ENCODE peak calls at places on chromosomes 7 and 10, in seven cellular contexts. W is H9, Q is mesendoderm, P is IMR-90, S is H1, V is trophoblast cell, O is mesenchymal stem cell. L is an unnamed sample.

GRCh38 chr10:69407621-69408301 is 9.0 kb downstream of the TACR2 start:
- DNase-seq in S (peak; percentile 65), V (no peak), P (no peak), O (no peak), W (peak; percentile 62), Q (peak; percentile 70), L (no peak)

GRCh38 chr7:78448915-78449314 is 650.3 kb downstream of the PHTF2 start:
- DNase-seq in S (no peak), V (peak; percentile 42), Q (no peak), W (no peak), O (no peak), P (no peak), L (no peak)

GRCh38 chr7:157966490-157966889 is 621.1 kb downstream of the PTPRN2 start:
- DNase-seq in O (no peak), Q (no peak), S (no peak), W (no peak), P (no peak), V (no peak), L (no peak)

GRCh38 chr10:89419548-89419947 is 5.2 kb downstream of the IFIT5 start:
- DNase-seq in V (no peak), S (no peak), P (peak; percentile 31), O (peak; percentile 38), W (no peak), Q (peak; percentile 31), L (no peak)

GRCh38 chr10:37488792-37489657 is 363.6 kb downstream of the ANKRD30A start:
- DNase-seq in W (no peak), Q (peak; percentile 7), S (no peak), P (no peak), O (no peak), V (peak; percentile 36), L (no peak)

GRCh38 chr7:22444181-22444966 is 55.6 kb downstream of the STEAP1B start:
- DNase-seq in S (no peak), V (no peak), W (no peak), Q (no peak), P (no peak), O (no peak), L (no peak)

GRCh38 chr7:73520673-73521635 is 1.1 kb downstream of the BAZ1B start:
- DNase-seq in P (peak; percentile 30), V (peak; percentile 45), Q (peak; percentile 69), W (no peak), S (no peak), O (peak; percentile 48), L (no peak)

GRCh38 chr10:28135258-28135657 is 136.4 kb upstream of the ODAD2 start:
- DNase-seq in Q (no peak), W (no peak), O (no peak), S (no peak), P (peak; percentile 16), V (no peak), L (no peak)

GRCh38 chr10:124117511-124117785 is 24.1 kb upstream of the CHST15 start:
- DNase-seq in Q (no peak), O (no peak), P (no peak), V (no peak), S (no peak), W (no peak), L (no peak)

GRCh38 chr10:131099028-131099427 is 212.5 kb downstream of the TCERG1L start:
- DNase-seq in W (no peak), P (no peak), O (no peak), V (peak; percentile 99), Q (no peak), S (no peak), L (no peak)

GRCh38 chr7:55019691-55020480 is 1.1 kb downstream of the EGFR start:
- DNase-seq in V (peak; percentile 42), P (no peak), S (peak; percentile 61), W (peak; percentile 45), O (peak; percentile 40), Q (peak; percentile 37), L (peak; percentile 17)

GRCh38 chr7:42085531-42085930 is 151.5 kb downstream of the GLI3 start:
- DNase-seq in W (no peak), O (no peak), V (no peak), S (no peak), P (no peak), Q (no peak), L (no peak)

GRCh38 chr10:73907841-73908517 is 3.0 kb upstream of the PLAU start:
- DNase-seq in W (no peak), V (peak; percentile 41), P (peak; percentile 61), O (peak; percentile 91), S (no peak), Q (no peak), L (no peak)

GRCh38 chr7:14902589-14902963 is at the start of gene DGKB:
- DNase-seq in O (peak; percentile 44), W (peak; percentile 61), V (no peak), Q (peak; percentile 57), P (peak; percentile 3), S (peak; percentile 67), L (peak; percentile 30)

GRCh38 chr10:127715782-127716378 is 21.1 kb upstream of the FOXI2 start:
- DNase-seq in O (peak; percentile 29), Q (no peak), P (no peak), W (no peak), V (peak; percentile 57), S (no peak), L (no peak)

DNA sequence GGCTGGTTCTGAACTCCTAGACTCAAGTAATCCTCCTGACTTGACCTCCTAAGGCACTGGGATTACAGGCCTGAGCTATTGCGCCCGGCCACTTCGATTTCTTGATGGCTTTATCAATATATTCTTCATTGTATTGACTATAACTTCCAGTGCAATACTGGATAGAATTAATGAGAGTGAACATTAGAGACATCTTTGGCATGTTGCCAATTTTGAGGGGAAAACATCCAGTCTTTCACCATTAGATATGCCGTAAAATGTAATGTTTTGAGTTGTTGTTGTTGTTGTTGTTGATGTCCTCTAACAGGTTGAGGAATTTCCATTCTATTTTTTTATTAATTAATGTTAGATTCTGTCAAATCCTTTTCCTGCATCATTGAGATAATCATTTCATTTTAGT is 578.9 kb downstream of the ZWINT start:
- DNase-seq in O (peak; percentile 1), P (no peak), V (no peak), Q (no peak), S (no peak), W (no peak), L (no peak)
- H2BK120ac ChIP-seq in O (no peak overlapping the region), P (no peak overlapping the region), V (no peak overlapping the region), Q (no peak overlapping the region), S (no peak overlapping the region), W (no peak overlapping the region), L (no peak overlapping the region)

GRCh38 chr7:111825046-111825445 is 262.8 kb upstream of the IMMP2L start:
- DNase-seq in W (no peak), P (no peak), O (no peak), Q (no peak), S (no peak), V (peak; percentile 48), L (no peak)

GRCh38 chr7:111833461-111833860 is 271.2 kb upstream of the IMMP2L start:
- DNase-seq in P (peak; percentile 11), S (no peak), V (no peak), O (no peak), Q (no peak), W (no peak), L (no peak)

GRCh38 chr7:111829221-111829620 is 266.9 kb upstream of the IMMP2L start:
- DNase-seq in P (no peak), O (no peak), W (no peak), S (no peak), V (no peak), Q (no peak), L (no peak)

GRCh38 chr7:111832159-111832558 is 269.9 kb upstream of the IMMP2L start:
- DNase-seq in W (no peak), O (no peak), V (no peak), P (no peak), S (no peak), Q (no peak), L (no peak)

DNA sequence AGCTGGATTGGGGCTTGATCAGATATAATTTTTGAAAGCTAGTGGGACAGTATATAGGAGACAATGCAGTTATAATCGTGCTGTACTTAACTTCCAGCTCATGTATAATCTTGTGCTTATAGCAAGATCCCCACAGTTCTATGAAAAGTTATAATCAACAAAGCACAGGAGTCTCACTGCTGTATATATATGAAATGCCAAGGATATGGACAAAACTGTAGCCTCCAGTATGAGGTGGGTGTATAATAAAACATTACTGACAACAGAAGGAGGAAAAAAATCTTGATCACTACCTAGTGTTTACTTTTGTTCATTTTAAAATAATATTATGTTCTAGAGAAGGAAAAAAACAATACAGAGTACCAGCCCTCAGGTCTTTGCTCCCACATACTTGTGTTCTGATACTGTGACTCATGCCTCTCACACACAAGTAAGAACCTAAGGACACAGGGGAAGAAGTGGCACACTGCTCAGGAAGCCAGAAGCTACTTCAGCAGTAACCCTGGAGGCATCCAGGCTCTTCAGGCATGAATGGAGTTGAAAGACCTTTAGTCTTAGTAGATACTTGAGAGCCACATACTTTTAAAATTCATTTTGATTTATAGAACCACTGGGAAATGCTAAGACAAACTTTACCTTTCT is 265.7 kb upstream of the IMMP2L start:
- DNase-seq in V (no peak), W (no peak), Q (no peak), P (peak; percentile 68), O (peak; percentile 26), S (no peak), L (no peak)
- H3K27ac ChIP-seq in V (no peak overlapping the region), W (no peak overlapping the region), Q (no peak overlapping the region), P (no peak overlapping the region), O (no peak overlapping the region), S (no peak overlapping the region), L (no peak overlapping the region)

DNA sequence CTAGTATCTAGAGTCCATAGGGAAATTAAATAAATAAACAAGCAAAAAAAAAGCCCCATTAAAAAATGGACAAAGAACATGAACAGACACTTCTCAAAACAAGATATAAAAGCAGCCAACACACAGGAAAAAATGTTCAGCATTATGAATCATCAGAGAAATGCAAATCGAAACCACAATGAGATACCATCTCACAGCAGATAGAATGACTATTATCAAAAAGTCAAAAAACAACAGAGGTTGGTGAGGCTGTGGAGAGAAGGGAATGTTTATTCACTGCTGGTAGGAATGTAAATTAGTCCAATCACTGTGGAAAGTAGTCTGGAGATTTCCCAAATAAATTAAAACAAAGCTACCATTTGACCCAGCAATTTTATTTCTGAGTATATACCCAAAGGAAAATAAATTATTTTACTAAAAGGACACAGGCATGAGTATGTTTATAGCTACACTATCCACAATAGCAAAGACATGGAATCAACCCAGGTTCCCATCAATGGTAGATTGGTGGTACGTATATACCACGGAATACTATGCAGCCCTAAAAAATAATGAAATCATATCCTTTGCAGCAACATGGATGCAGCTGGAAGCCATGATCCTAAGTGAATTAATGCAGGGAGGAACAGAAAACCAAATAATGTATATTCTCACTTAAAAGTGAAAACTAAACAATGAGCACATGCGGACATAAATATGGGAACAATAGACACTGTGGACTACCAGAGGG is 366.5 kb upstream of the SEMA3C start:
- DNase-seq in S (no peak), P (peak; percentile 87), V (peak; percentile 42), W (no peak), Q (no peak), O (peak; percentile 76), L (no peak)
- H3K4me2 ChIP-seq in S (no peak overlapping the region), P (no peak overlapping the region), V (no peak overlapping the region), W (no peak overlapping the region), Q (no peak overlapping the region), O (no peak overlapping the region), L (no peak overlapping the region)

DNA sequence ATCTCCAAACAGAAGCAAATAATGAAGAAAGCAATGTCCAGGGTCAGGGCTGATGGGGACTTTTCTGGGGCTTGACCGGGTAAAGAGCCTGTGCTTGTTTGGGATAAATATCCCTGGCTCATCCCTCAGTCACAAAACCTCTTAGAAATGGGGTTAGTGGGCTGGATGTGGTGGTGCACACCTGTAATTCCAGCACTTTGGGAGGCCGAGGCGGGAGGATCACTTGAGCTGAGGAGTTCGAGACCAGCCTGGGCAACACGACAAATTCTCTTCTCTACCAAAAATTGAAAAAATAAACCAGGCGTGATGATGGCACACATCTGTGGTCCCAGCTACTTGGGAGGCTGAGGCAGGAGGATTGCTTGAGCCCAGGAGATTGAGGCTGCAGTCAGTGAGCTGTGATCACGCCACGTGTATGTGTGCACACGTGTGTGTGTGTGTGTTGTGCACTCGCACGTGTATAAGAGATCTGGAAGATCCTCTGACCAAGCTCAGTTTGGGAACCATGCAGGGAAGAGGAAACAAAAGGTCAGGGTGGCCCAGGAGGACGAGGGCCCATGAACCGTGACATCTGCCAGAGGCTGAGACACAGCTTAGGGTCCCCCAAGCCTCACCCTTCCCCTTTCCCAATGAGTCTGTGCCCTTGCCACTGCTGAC is 258.6 kb downstream of the TEX36 start:
- DNase-seq in W (no peak), O (no peak), V (no peak), Q (no peak), P (no peak), S (no peak), L (no peak)
- H2BK120ac ChIP-seq in W (no peak overlapping the region), O (no peak overlapping the region), V (no peak overlapping the region), Q (no peak overlapping the region), P (no peak overlapping the region), S (no peak overlapping the region), L (no peak overlapping the region)

L was measured in neuronal stem cell.